ENCODE peak calls at places on chromosomes 6 and 20, in nine cellular contexts. One of them, this sample, is unnamed. For H3K4me1, the result is how much of the 10 kb centered on the place peaks cover.

GRCh38 chr20:17502105-17502504 is 29.1 kb downstream of the BFSP1 start:
- DNase-seq in tibial artery: no peak
- DNase-seq in ovary: no peak
- DNase-seq in endodermal cell: peak
- DNase-seq in K562: no peak
- DNase-seq in tibial nerve: no peak
- DNase-seq in CD4-positive, alpha-beta memory T cell: no peak
- DNase-seq in heart left ventricle: no peak
- DNase-seq in GM23338: peak
- DNase-seq in this sample: peak

GRCh38 chr6:35919827-35920751 is 809 bp downstream of the SRPK1 start:
- DNase-seq in tibial artery: no peak
- DNase-seq in ovary: no peak
- DNase-seq in endodermal cell: peak
- DNase-seq in K562: peak
- DNase-seq in tibial nerve: no peak
- DNase-seq in CD4-positive, alpha-beta memory T cell: peak
- DNase-seq in heart left ventricle: peak
- DNase-seq in GM23338: peak
- DNase-seq in this sample: no peak

GRCh38 chr6:1729133-1729751 is 119.5 kb downstream of the FOXC1 start:
- DNase-seq in tibial artery: no peak
- DNase-seq in ovary: no peak
- DNase-seq in endodermal cell: no peak
- DNase-seq in K562: no peak
- DNase-seq in tibial nerve: no peak
- DNase-seq in CD4-positive, alpha-beta memory T cell: no peak
- DNase-seq in heart left ventricle: no peak
- DNase-seq in GM23338: no peak
- DNase-seq in this sample: no peak

GRCh38 chr6:11766589-11767450 is 11.8 kb downstream of the ADTRP start:
- DNase-seq in tibial artery: peak
- DNase-seq in ovary: no peak
- DNase-seq in endodermal cell: no peak
- DNase-seq in K562: no peak
- DNase-seq in tibial nerve: no peak
- DNase-seq in CD4-positive, alpha-beta memory T cell: no peak
- DNase-seq in heart left ventricle: no peak
- DNase-seq in GM23338: no peak
- DNase-seq in this sample: no peak

GRCh38 chr6:167282165-167282564 is 8.9 kb upstream of the UNC93A start:
- DNase-seq in tibial artery: no peak
- DNase-seq in ovary: no peak
- DNase-seq in endodermal cell: no peak
- DNase-seq in K562: no peak
- DNase-seq in tibial nerve: no peak
- DNase-seq in CD4-positive, alpha-beta memory T cell: no peak
- DNase-seq in heart left ventricle: no peak
- DNase-seq in GM23338: no peak
- DNase-seq in this sample: no peak

GRCh38 chr6:105810105-105810921 is 275.8 kb upstream of the PRDM1 start:
- DNase-seq in tibial artery: peak
- DNase-seq in ovary: no peak
- DNase-seq in endodermal cell: no peak
- DNase-seq in K562: peak
- DNase-seq in tibial nerve: no peak
- DNase-seq in CD4-positive, alpha-beta memory T cell: peak
- DNase-seq in heart left ventricle: peak
- DNase-seq in GM23338: peak
- DNase-seq in this sample: no peak

GRCh38 chr20:44594730-44595129 is 12.4 kb downstream of the PKIG start:
- DNase-seq in tibial artery: peak
- DNase-seq in ovary: no peak
- DNase-seq in endodermal cell: no peak
- DNase-seq in K562: no peak
- DNase-seq in tibial nerve: no peak
- DNase-seq in CD4-positive, alpha-beta memory T cell: no peak
- DNase-seq in heart left ventricle: no peak
- DNase-seq in GM23338: no peak
- DNase-seq in this sample: no peak

GRCh38 chr6:110180228-110181008 is at the start of gene CDC40:
- DNase-seq in tibial artery: peak
- DNase-seq in ovary: peak
- DNase-seq in endodermal cell: peak
- DNase-seq in K562: peak
- DNase-seq in tibial nerve: peak
- DNase-seq in CD4-positive, alpha-beta memory T cell: peak
- DNase-seq in heart left ventricle: peak
- DNase-seq in GM23338: no peak
- DNase-seq in this sample: peak

GRCh38 chr6:1417718-1418117 is 28.3 kb downstream of the FOXF2 start:
- DNase-seq in tibial artery: no peak
- DNase-seq in ovary: no peak
- DNase-seq in endodermal cell: no peak
- DNase-seq in K562: no peak
- DNase-seq in tibial nerve: no peak
- DNase-seq in CD4-positive, alpha-beta memory T cell: no peak
- DNase-seq in heart left ventricle: no peak
- DNase-seq in GM23338: no peak
- DNase-seq in this sample: peak

GRCh38 chr6:132494954-132495353 is 18.0 kb downstream of the STX7 start:
- DNase-seq in tibial artery: no peak
- DNase-seq in ovary: no peak
- DNase-seq in endodermal cell: no peak
- DNase-seq in K562: no peak
- DNase-seq in tibial nerve: no peak
- DNase-seq in CD4-positive, alpha-beta memory T cell: no peak
- DNase-seq in heart left ventricle: no peak
- DNase-seq in GM23338: no peak
- DNase-seq in this sample: no peak

GRCh38 chr20:57211949-57212889 is 54.2 kb downstream of the BMP7 start:
- DNase-seq in tibial artery: peak
- DNase-seq in ovary: peak
- DNase-seq in endodermal cell: peak
- DNase-seq in K562: no peak
- DNase-seq in tibial nerve: peak
- DNase-seq in CD4-positive, alpha-beta memory T cell: no peak
- DNase-seq in heart left ventricle: peak
- DNase-seq in GM23338: peak
- DNase-seq in this sample: no peak

GRCh38 chr20:8535403-8536003 is 403.4 kb downstream of the PLCB1 start:
- DNase-seq in tibial artery: no peak
- DNase-seq in ovary: no peak
- DNase-seq in endodermal cell: peak
- DNase-seq in K562: peak
- DNase-seq in tibial nerve: no peak
- DNase-seq in CD4-positive, alpha-beta memory T cell: no peak
- DNase-seq in heart left ventricle: no peak
- DNase-seq in GM23338: peak
- DNase-seq in this sample: no peak

GRCh38 chr6:156809446-156810178 is 32.4 kb downstream of the ARID1B start:
- DNase-seq in tibial artery: no peak
- DNase-seq in ovary: no peak
- DNase-seq in endodermal cell: no peak
- DNase-seq in K562: no peak
- DNase-seq in tibial nerve: no peak
- DNase-seq in CD4-positive, alpha-beta memory T cell: no peak
- DNase-seq in heart left ventricle: no peak
- DNase-seq in GM23338: no peak
- DNase-seq in this sample: no peak
- H3K4me1 ChIP-seq in tibial artery: under half
- H3K4me1 ChIP-seq in ovary: under half
- H3K4me1 ChIP-seq in endodermal cell: under half
- H3K4me1 ChIP-seq in K562: under half
- H3K4me1 ChIP-seq in tibial nerve: under half
- H3K4me1 ChIP-seq in CD4-positive, alpha-beta memory T cell: half or more
- H3K4me1 ChIP-seq in heart left ventricle: under half
- H3K4me1 ChIP-seq in GM23338: under half
- H3K4me1 ChIP-seq in this sample: under half

DNA sequence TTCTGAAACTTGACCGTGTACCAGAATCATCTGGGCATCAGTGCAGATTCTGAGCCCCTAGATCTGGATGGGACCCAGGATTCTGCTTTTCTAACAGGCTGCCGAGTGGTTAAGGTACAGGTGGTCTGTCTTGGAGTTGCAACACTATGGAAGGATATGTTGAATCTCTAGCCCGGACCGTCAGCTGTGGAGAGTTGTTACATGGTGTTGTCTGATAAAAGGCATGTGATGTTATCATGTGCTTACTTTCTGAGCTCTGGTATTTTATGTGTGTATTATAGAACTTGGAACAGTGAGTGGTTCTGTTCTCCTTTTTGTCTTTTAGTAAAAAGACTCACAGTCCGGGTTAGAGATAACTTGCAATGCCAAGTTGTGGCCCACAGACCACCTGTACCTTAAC is 123.0 kb downstream of the JARID2 start:
- DNase-seq in tibial artery: no peak
- DNase-seq in ovary: no peak
- DNase-seq in endodermal cell: no peak
- DNase-seq in K562: no peak
- DNase-seq in tibial nerve: no peak
- DNase-seq in CD4-positive, alpha-beta memory T cell: no peak
- DNase-seq in heart left ventricle: no peak
- DNase-seq in GM23338: no peak
- DNase-seq in this sample: no peak
- H3K4me1 ChIP-seq in tibial artery: under half
- H3K4me1 ChIP-seq in ovary: under half
- H3K4me1 ChIP-seq in endodermal cell: under half
- H3K4me1 ChIP-seq in K562: under half
- H3K4me1 ChIP-seq in tibial nerve: under half
- H3K4me1 ChIP-seq in CD4-positive, alpha-beta memory T cell: under half
- H3K4me1 ChIP-seq in heart left ventricle: under half
- H3K4me1 ChIP-seq in GM23338: half or more
- H3K4me1 ChIP-seq in this sample: under half

DNA sequence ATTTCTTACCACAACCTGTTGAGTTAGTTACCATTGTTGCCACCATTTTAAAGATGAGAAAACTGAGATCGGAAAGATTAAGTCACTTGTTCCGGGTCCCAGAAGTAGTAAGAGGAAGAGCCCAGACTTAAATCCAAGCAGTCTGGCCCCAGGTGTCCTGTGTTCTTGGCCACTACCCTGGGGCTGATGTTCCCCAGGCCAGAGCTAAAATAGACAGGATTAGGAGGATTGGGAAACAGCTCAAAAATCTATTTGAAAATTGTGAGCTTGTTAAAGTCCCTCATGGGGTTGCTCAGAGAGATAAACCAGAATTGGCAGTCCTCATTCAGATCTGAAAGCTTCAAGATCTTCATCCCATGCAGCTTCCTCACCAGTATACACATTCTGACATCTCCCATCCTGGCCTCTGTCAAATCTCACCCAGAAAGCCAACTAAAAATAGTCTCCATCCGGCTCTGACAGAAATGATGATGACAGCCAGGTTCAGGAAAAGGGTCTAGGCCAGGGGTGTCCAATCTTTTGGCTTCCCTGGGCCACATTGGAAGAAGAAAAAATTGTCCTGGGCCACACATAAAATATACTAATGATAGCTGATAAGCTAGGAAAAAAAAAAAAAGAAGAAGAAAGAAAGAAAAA is 62.0 kb downstream of the GFOD1 start:
- DNase-seq in tibial artery: no peak
- DNase-seq in ovary: no peak
- DNase-seq in endodermal cell: no peak
- DNase-seq in K562: no peak
- DNase-seq in tibial nerve: no peak
- DNase-seq in CD4-positive, alpha-beta memory T cell: no peak
- DNase-seq in heart left ventricle: no peak
- DNase-seq in GM23338: no peak
- DNase-seq in this sample: no peak
- H3K4me1 ChIP-seq in tibial artery: half or more
- H3K4me1 ChIP-seq in ovary: under half
- H3K4me1 ChIP-seq in endodermal cell: under half
- H3K4me1 ChIP-seq in K562: under half
- H3K4me1 ChIP-seq in tibial nerve: under half
- H3K4me1 ChIP-seq in CD4-positive, alpha-beta memory T cell: under half
- H3K4me1 ChIP-seq in heart left ventricle: half or more
- H3K4me1 ChIP-seq in GM23338: half or more
- H3K4me1 ChIP-seq in this sample: under half

GRCh38 chr6:137871299-137871698 is 4.2 kb downstream of the TNFAIP3 start:
- DNase-seq in tibial artery: no peak
- DNase-seq in ovary: no peak
- DNase-seq in endodermal cell: no peak
- DNase-seq in K562: no peak
- DNase-seq in tibial nerve: no peak
- DNase-seq in CD4-positive, alpha-beta memory T cell: no peak
- DNase-seq in heart left ventricle: no peak
- DNase-seq in GM23338: no peak
- DNase-seq in this sample: no peak

GRCh38 chr6:137875606-137876005 is 8.5 kb downstream of the TNFAIP3 start:
- DNase-seq in tibial artery: no peak
- DNase-seq in ovary: no peak
- DNase-seq in endodermal cell: no peak
- DNase-seq in K562: no peak
- DNase-seq in tibial nerve: no peak
- DNase-seq in CD4-positive, alpha-beta memory T cell: no peak
- DNase-seq in heart left ventricle: no peak
- DNase-seq in GM23338: no peak
- DNase-seq in this sample: no peak

GRCh38 chr6:137872071-137872470 is 5.0 kb downstream of the TNFAIP3 start:
- DNase-seq in tibial artery: no peak
- DNase-seq in ovary: no peak
- DNase-seq in endodermal cell: no peak
- DNase-seq in K562: no peak
- DNase-seq in tibial nerve: no peak
- DNase-seq in CD4-positive, alpha-beta memory T cell: no peak
- DNase-seq in heart left ventricle: no peak
- DNase-seq in GM23338: no peak
- DNase-seq in this sample: no peak

GRCh38 chr6:137874204-137875001 is 7.3 kb downstream of the TNFAIP3 start:
- DNase-seq in tibial artery: no peak
- DNase-seq in ovary: no peak
- DNase-seq in endodermal cell: no peak
- DNase-seq in K562: no peak
- DNase-seq in tibial nerve: no peak
- DNase-seq in CD4-positive, alpha-beta memory T cell: peak
- DNase-seq in heart left ventricle: no peak
- DNase-seq in GM23338: no peak
- DNase-seq in this sample: no peak

GRCh38 chr6:137873273-137873762 is 6.3 kb downstream of the TNFAIP3 start:
- DNase-seq in tibial artery: peak
- DNase-seq in ovary: peak
- DNase-seq in endodermal cell: no peak
- DNase-seq in K562: no peak
- DNase-seq in tibial nerve: peak
- DNase-seq in CD4-positive, alpha-beta memory T cell: peak
- DNase-seq in heart left ventricle: peak
- DNase-seq in GM23338: peak
- DNase-seq in this sample: peak
- H3K4me1 ChIP-seq in tibial artery: under half
- H3K4me1 ChIP-seq in ovary: under half
- H3K4me1 ChIP-seq in endodermal cell: under half
- H3K4me1 ChIP-seq in K562: under half
- H3K4me1 ChIP-seq in tibial nerve: under half
- H3K4me1 ChIP-seq in CD4-positive, alpha-beta memory T cell: half or more
- H3K4me1 ChIP-seq in heart left ventricle: under half
- H3K4me1 ChIP-seq in GM23338: under half
- H3K4me1 ChIP-seq in this sample: under half

This sample was measured in right lobe of liver.